ENCODE peak calls at places on chromosomes 16 and 17, in nine cellular contexts. One of them, this sample, is unnamed.
A peak's percentile ranks its signal among the peaks of the same experiment; 100 is the strongest.

GRCh38 chr17:61461967-61462733 is 9.9 kb downstream of the TBX4 start:
- DNase-seq in cardiac muscle cell: no peak
- DNase-seq in CD4-positive, alpha-beta T cell: no peak
- DNase-seq in GM23248: peak; percentile 52
- DNase-seq in left ventricle myocardium inferior: no peak
- DNase-seq in colonic mucosa: no peak
- DNase-seq in naive thymus-derived CD4-positive, alpha-beta T cell: no peak
- DNase-seq in heart right ventricle: no peak
- DNase-seq in foreskin keratinocyte: no peak
- DNase-seq in this sample: peak; percentile 39

GRCh38 chr16:78297066-78297666 is 197.7 kb downstream of the WWOX start:
- DNase-seq in cardiac muscle cell: no peak
- DNase-seq in CD4-positive, alpha-beta T cell: no peak
- DNase-seq in GM23248: no peak
- DNase-seq in left ventricle myocardium inferior: no peak
- DNase-seq in colonic mucosa: peak; percentile 29
- DNase-seq in naive thymus-derived CD4-positive, alpha-beta T cell: no peak
- DNase-seq in heart right ventricle: no peak
- DNase-seq in foreskin keratinocyte: no peak
- DNase-seq in this sample: no peak

GRCh38 chr17:4426499-4427208 is 7.1 kb upstream of the SPNS3 start:
- DNase-seq in cardiac muscle cell: no peak
- DNase-seq in CD4-positive, alpha-beta T cell: no peak
- DNase-seq in GM23248: no peak
- DNase-seq in left ventricle myocardium inferior: no peak
- DNase-seq in colonic mucosa: no peak
- DNase-seq in naive thymus-derived CD4-positive, alpha-beta T cell: no peak
- DNase-seq in heart right ventricle: no peak
- DNase-seq in foreskin keratinocyte: no peak
- DNase-seq in this sample: no peak

GRCh38 chr17:74212262-74212912 is 984 bp upstream of the TTYH2 start:
- DNase-seq in cardiac muscle cell: no peak
- DNase-seq in CD4-positive, alpha-beta T cell: no peak
- DNase-seq in GM23248: peak; percentile 63
- DNase-seq in left ventricle myocardium inferior: peak; percentile 24
- DNase-seq in colonic mucosa: peak; percentile 36
- DNase-seq in naive thymus-derived CD4-positive, alpha-beta T cell: no peak
- DNase-seq in heart right ventricle: peak; percentile 40
- DNase-seq in foreskin keratinocyte: no peak
- DNase-seq in this sample: no peak

GRCh38 chr17:73459980-73460379 is 148.2 kb upstream of the CDC42EP4 start:
- DNase-seq in cardiac muscle cell: no peak
- DNase-seq in CD4-positive, alpha-beta T cell: no peak
- DNase-seq in GM23248: no peak
- DNase-seq in left ventricle myocardium inferior: no peak
- DNase-seq in colonic mucosa: no peak
- DNase-seq in naive thymus-derived CD4-positive, alpha-beta T cell: no peak
- DNase-seq in heart right ventricle: no peak
- DNase-seq in foreskin keratinocyte: no peak
- DNase-seq in this sample: no peak

GRCh38 chr17:75006653-75007052 is 5.8 kb upstream of the MRPL58 start:
- DNase-seq in cardiac muscle cell: no peak
- DNase-seq in CD4-positive, alpha-beta T cell: no peak
- DNase-seq in GM23248: no peak
- DNase-seq in left ventricle myocardium inferior: no peak
- DNase-seq in colonic mucosa: no peak
- DNase-seq in naive thymus-derived CD4-positive, alpha-beta T cell: no peak
- DNase-seq in heart right ventricle: no peak
- DNase-seq in foreskin keratinocyte: no peak
- DNase-seq in this sample: no peak

GRCh38 chr16:68238029-68238345 is 2.1 kb upstream of the ESRP2 start:
- DNase-seq in cardiac muscle cell: no peak
- DNase-seq in CD4-positive, alpha-beta T cell: no peak
- DNase-seq in GM23248: no peak
- DNase-seq in left ventricle myocardium inferior: no peak
- DNase-seq in colonic mucosa: no peak
- DNase-seq in naive thymus-derived CD4-positive, alpha-beta T cell: no peak
- DNase-seq in heart right ventricle: no peak
- DNase-seq in foreskin keratinocyte: no peak
- DNase-seq in this sample: no peak

GRCh38 chr16:57266531-57267268 is 17.8 kb downstream of the PLLP start:
- DNase-seq in cardiac muscle cell: no peak
- DNase-seq in CD4-positive, alpha-beta T cell: peak; percentile 35
- DNase-seq in GM23248: no peak
- DNase-seq in left ventricle myocardium inferior: no peak
- DNase-seq in colonic mucosa: peak; percentile 29
- DNase-seq in naive thymus-derived CD4-positive, alpha-beta T cell: peak; percentile 84
- DNase-seq in heart right ventricle: no peak
- DNase-seq in foreskin keratinocyte: no peak
- DNase-seq in this sample: no peak

GRCh38 chr16:75099738-75100615 is 16.6 kb downstream of the LDHD start:
- DNase-seq in cardiac muscle cell: no peak
- DNase-seq in CD4-positive, alpha-beta T cell: peak; percentile 21
- DNase-seq in GM23248: no peak
- DNase-seq in left ventricle myocardium inferior: no peak
- DNase-seq in colonic mucosa: no peak
- DNase-seq in naive thymus-derived CD4-positive, alpha-beta T cell: peak; percentile 35
- DNase-seq in heart right ventricle: peak; percentile 55
- DNase-seq in foreskin keratinocyte: no peak
- DNase-seq in this sample: no peak

GRCh38 chr16:85465328-85466307 is 147.5 kb upstream of the GSE1 start:
- DNase-seq in cardiac muscle cell: peak; percentile 94
- DNase-seq in CD4-positive, alpha-beta T cell: no peak
- DNase-seq in GM23248: peak; percentile 92
- DNase-seq in left ventricle myocardium inferior: peak; percentile 87
- DNase-seq in colonic mucosa: no peak
- DNase-seq in naive thymus-derived CD4-positive, alpha-beta T cell: no peak
- DNase-seq in heart right ventricle: peak; percentile 80
- DNase-seq in foreskin keratinocyte: peak; percentile 26
- DNase-seq in this sample: peak; percentile 70

GRCh38 chr16:56340416-56340815 is 84.9 kb downstream of the AMFR start:
- DNase-seq in cardiac muscle cell: no peak
- DNase-seq in CD4-positive, alpha-beta T cell: no peak
- DNase-seq in GM23248: no peak
- DNase-seq in left ventricle myocardium inferior: no peak
- DNase-seq in colonic mucosa: no peak
- DNase-seq in naive thymus-derived CD4-positive, alpha-beta T cell: no peak
- DNase-seq in heart right ventricle: no peak
- DNase-seq in foreskin keratinocyte: no peak
- DNase-seq in this sample: peak; percentile 37

GRCh38 chr17:45131616-45132301 is 556 bp downstream of the PLCD3 start:
- DNase-seq in cardiac muscle cell: peak; percentile 73
- DNase-seq in CD4-positive, alpha-beta T cell: no peak
- DNase-seq in GM23248: peak; percentile 56
- DNase-seq in left ventricle myocardium inferior: peak; percentile 53
- DNase-seq in colonic mucosa: peak; percentile 71
- DNase-seq in naive thymus-derived CD4-positive, alpha-beta T cell: peak; percentile 34
- DNase-seq in heart right ventricle: peak; percentile 70
- DNase-seq in foreskin keratinocyte: peak; percentile 62
- DNase-seq in this sample: peak; percentile 86

GRCh38 chr16:85778873-85779272 is 20.5 kb downstream of the EMC8 start:
- DNase-seq in cardiac muscle cell: no peak
- DNase-seq in CD4-positive, alpha-beta T cell: no peak
- DNase-seq in GM23248: no peak
- DNase-seq in left ventricle myocardium inferior: no peak
- DNase-seq in colonic mucosa: no peak
- DNase-seq in naive thymus-derived CD4-positive, alpha-beta T cell: no peak
- DNase-seq in heart right ventricle: no peak
- DNase-seq in foreskin keratinocyte: no peak
- DNase-seq in this sample: no peak

GRCh38 chr17:81380682-81381518 is 14.4 kb upstream of the BAHCC1 start:
- DNase-seq in cardiac muscle cell: no peak
- DNase-seq in CD4-positive, alpha-beta T cell: no peak
- DNase-seq in GM23248: no peak
- DNase-seq in left ventricle myocardium inferior: no peak
- DNase-seq in colonic mucosa: no peak
- DNase-seq in naive thymus-derived CD4-positive, alpha-beta T cell: no peak
- DNase-seq in heart right ventricle: no peak
- DNase-seq in foreskin keratinocyte: no peak
- DNase-seq in this sample: peak; percentile 55

DNA sequence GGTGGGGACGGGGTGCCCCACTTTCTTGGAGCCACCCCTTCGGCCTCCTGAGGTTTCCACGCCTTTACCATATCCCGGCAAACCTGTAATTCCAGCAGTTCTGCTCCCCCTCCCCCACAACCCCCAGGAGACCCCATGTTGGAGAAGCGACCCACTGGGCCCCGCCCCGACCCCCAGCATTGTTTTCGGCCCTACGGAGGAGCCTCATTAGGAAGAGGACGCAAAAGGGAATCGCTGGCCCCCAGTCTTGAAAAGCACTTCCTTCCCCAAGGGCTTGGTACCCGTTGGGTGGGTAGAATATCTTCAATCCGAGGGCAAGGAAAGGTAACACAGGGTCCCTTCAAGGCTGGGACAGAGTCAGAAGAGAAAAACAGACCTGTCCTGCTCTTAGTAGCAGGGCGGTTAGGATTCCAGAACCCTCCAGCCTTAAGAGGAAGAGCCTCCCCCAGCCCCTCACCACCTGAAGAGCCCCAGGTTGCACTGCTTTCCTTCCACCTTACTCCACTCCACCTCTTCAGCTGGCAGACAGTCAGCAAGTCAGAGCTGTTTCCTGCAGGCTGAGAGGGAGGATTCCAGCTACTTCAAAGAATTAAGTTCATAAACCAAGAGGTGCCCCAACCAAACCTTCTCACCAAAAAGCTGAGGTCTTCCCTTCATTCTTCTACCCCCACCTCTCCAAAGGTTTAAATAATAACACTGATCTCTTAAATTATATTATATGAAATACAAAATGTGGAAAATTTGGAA is 803 bp upstream of the TLCD2 start:
- DNase-seq in cardiac muscle cell: no peak
- DNase-seq in CD4-positive, alpha-beta T cell: no peak
- DNase-seq in GM23248: peak; percentile 45
- DNase-seq in left ventricle myocardium inferior: no peak
- DNase-seq in colonic mucosa: peak; percentile 36
- DNase-seq in naive thymus-derived CD4-positive, alpha-beta T cell: peak; percentile 27
- DNase-seq in heart right ventricle: no peak
- DNase-seq in foreskin keratinocyte: no peak
- DNase-seq in this sample: no peak
- H3K27ac ChIP-seq in cardiac muscle cell: no peak overlapping the region
- H3K27ac ChIP-seq in CD4-positive, alpha-beta T cell: no peak overlapping the region
- H3K27ac ChIP-seq in GM23248: peak overlapping the region; percentile 48
- H3K27ac ChIP-seq in left ventricle myocardium inferior: peak overlapping the region; percentile 83
- H3K27ac ChIP-seq in colonic mucosa: peak overlapping the region; percentile 84
- H3K27ac ChIP-seq in naive thymus-derived CD4-positive, alpha-beta T cell: no peak overlapping the region
- H3K27ac ChIP-seq in heart right ventricle: peak overlapping the region; percentile 99
- H3K27ac ChIP-seq in foreskin keratinocyte: no peak overlapping the region
- H3K27ac ChIP-seq in this sample: peak overlapping the region; percentile 5

GRCh38 chr16:31298958-31299357 is 39.2 kb downstream of the ITGAM start:
- DNase-seq in cardiac muscle cell: no peak
- DNase-seq in CD4-positive, alpha-beta T cell: no peak
- DNase-seq in GM23248: no peak
- DNase-seq in left ventricle myocardium inferior: no peak
- DNase-seq in colonic mucosa: no peak
- DNase-seq in naive thymus-derived CD4-positive, alpha-beta T cell: no peak
- DNase-seq in heart right ventricle: no peak
- DNase-seq in foreskin keratinocyte: no peak
- DNase-seq in this sample: no peak
- H3K27me3 ChIP-seq in cardiac muscle cell: no peaks in the 10 kb centered on the region
- H3K27me3 ChIP-seq in CD4-positive, alpha-beta T cell: no peaks in the 10 kb centered on the region
- H3K27me3 ChIP-seq in GM23248: no peaks in the 10 kb centered on the region
- H3K27me3 ChIP-seq in left ventricle myocardium inferior: peaks cover 27% of the 10 kb centered on the region
- H3K27me3 ChIP-seq in colonic mucosa: no peaks in the 10 kb centered on the region
- H3K27me3 ChIP-seq in naive thymus-derived CD4-positive, alpha-beta T cell: no peaks in the 10 kb centered on the region
- H3K27me3 ChIP-seq in heart right ventricle: peaks cover 3% of the 10 kb centered on the region
- H3K27me3 ChIP-seq in foreskin keratinocyte: peaks cover 16% of the 10 kb centered on the region
- H3K27me3 ChIP-seq in this sample: no peaks in the 10 kb centered on the region

GRCh38 chr17:58330544-58330996 is 2.0 kb upstream of the TSPOAP1 start:
- DNase-seq in cardiac muscle cell: no peak
- DNase-seq in CD4-positive, alpha-beta T cell: no peak
- DNase-seq in GM23248: no peak
- DNase-seq in left ventricle myocardium inferior: peak; percentile 11
- DNase-seq in colonic mucosa: no peak
- DNase-seq in naive thymus-derived CD4-positive, alpha-beta T cell: no peak
- DNase-seq in heart right ventricle: no peak
- DNase-seq in foreskin keratinocyte: no peak
- DNase-seq in this sample: no peak
- H3K27ac ChIP-seq in cardiac muscle cell: no peak overlapping the region
- H3K27ac ChIP-seq in CD4-positive, alpha-beta T cell: peak overlapping the region; percentile 98
- H3K27ac ChIP-seq in GM23248: no peak overlapping the region
- H3K27ac ChIP-seq in left ventricle myocardium inferior: no peak overlapping the region
- H3K27ac ChIP-seq in colonic mucosa: peak overlapping the region; percentile 58
- H3K27ac ChIP-seq in naive thymus-derived CD4-positive, alpha-beta T cell: peak overlapping the region; percentile 98
- H3K27ac ChIP-seq in heart right ventricle: peak overlapping the region; percentile 36
- H3K27ac ChIP-seq in foreskin keratinocyte: no peak overlapping the region
- H3K27ac ChIP-seq in this sample: no peak overlapping the region

GRCh38 chr17:70558821-70559220 is 389.5 kb downstream of the KCNJ2 start:
- DNase-seq in cardiac muscle cell: no peak
- DNase-seq in CD4-positive, alpha-beta T cell: no peak
- DNase-seq in GM23248: peak; percentile 16
- DNase-seq in left ventricle myocardium inferior: no peak
- DNase-seq in colonic mucosa: no peak
- DNase-seq in naive thymus-derived CD4-positive, alpha-beta T cell: no peak
- DNase-seq in heart right ventricle: no peak
- DNase-seq in foreskin keratinocyte: no peak
- DNase-seq in this sample: no peak

GRCh38 chr17:70560471-70560870 is 391.1 kb downstream of the KCNJ2 start:
- DNase-seq in cardiac muscle cell: no peak
- DNase-seq in CD4-positive, alpha-beta T cell: no peak
- DNase-seq in GM23248: peak; percentile 9
- DNase-seq in left ventricle myocardium inferior: no peak
- DNase-seq in colonic mucosa: no peak
- DNase-seq in naive thymus-derived CD4-positive, alpha-beta T cell: no peak
- DNase-seq in heart right ventricle: no peak
- DNase-seq in foreskin keratinocyte: no peak
- DNase-seq in this sample: no peak

GRCh38 chr17:70564006-70564620 is 394.8 kb downstream of the KCNJ2 start:
- DNase-seq in cardiac muscle cell: no peak
- DNase-seq in CD4-positive, alpha-beta T cell: no peak
- DNase-seq in GM23248: peak; percentile 21
- DNase-seq in left ventricle myocardium inferior: no peak
- DNase-seq in colonic mucosa: no peak
- DNase-seq in naive thymus-derived CD4-positive, alpha-beta T cell: no peak
- DNase-seq in heart right ventricle: no peak
- DNase-seq in foreskin keratinocyte: peak; percentile 2
- DNase-seq in this sample: no peak

GRCh38 chr17:70562137-70562536 is 392.8 kb downstream of the KCNJ2 start:
- DNase-seq in cardiac muscle cell: no peak
- DNase-seq in CD4-positive, alpha-beta T cell: no peak
- DNase-seq in GM23248: no peak
- DNase-seq in left ventricle myocardium inferior: no peak
- DNase-seq in colonic mucosa: no peak
- DNase-seq in naive thymus-derived CD4-positive, alpha-beta T cell: no peak
- DNase-seq in heart right ventricle: no peak
- DNase-seq in foreskin keratinocyte: no peak
- DNase-seq in this sample: no peak

DNA sequence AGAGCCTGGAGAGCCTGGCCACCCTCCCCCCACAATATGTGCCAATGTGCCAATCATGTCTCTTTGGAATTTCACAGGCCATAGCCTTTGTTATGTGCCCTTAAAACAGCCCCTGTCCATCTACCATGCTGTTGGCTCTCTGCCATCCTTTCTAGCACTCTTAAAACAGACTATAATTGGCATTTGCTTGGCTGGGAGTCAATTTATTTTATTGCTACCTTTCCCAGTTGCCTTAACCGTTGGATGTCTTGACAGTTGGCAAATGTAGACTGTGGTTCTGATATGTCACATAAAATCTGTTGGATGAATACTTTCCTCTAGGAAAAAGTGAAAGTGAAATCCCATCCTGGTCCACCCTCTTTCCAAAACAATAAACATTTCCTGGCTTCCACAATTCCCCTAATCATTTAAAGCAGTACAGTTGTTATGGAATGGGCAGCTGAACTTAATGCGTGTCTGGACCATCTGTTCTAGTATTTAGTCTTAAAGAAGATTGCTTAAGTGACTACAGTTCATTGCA is 394.0 kb downstream of the KCNJ2 start:
- DNase-seq in cardiac muscle cell: peak; percentile 16
- DNase-seq in CD4-positive, alpha-beta T cell: no peak
- DNase-seq in GM23248: no peak
- DNase-seq in left ventricle myocardium inferior: peak; percentile 19
- DNase-seq in colonic mucosa: peak; percentile 47
- DNase-seq in naive thymus-derived CD4-positive, alpha-beta T cell: no peak
- DNase-seq in heart right ventricle: no peak
- DNase-seq in foreskin keratinocyte: no peak
- DNase-seq in this sample: no peak
- H3K27me3 ChIP-seq in cardiac muscle cell: no peaks in the 10 kb centered on the region
- H3K27me3 ChIP-seq in CD4-positive, alpha-beta T cell: no peaks in the 10 kb centered on the region
- H3K27me3 ChIP-seq in GM23248: no peaks in the 10 kb centered on the region
- H3K27me3 ChIP-seq in left ventricle myocardium inferior: no peaks in the 10 kb centered on the region
- H3K27me3 ChIP-seq in colonic mucosa: no peaks in the 10 kb centered on the region
- H3K27me3 ChIP-seq in naive thymus-derived CD4-positive, alpha-beta T cell: no peaks in the 10 kb centered on the region
- H3K27me3 ChIP-seq in heart right ventricle: no peaks in the 10 kb centered on the region
- H3K27me3 ChIP-seq in foreskin keratinocyte: no peaks in the 10 kb centered on the region
- H3K27me3 ChIP-seq in this sample: no peaks in the 10 kb centered on the region